ENCODE peak calls at places on chromosomes 2 and 18, in four cellular contexts. W is coronary artery, R is aorta, Q is small intestine. E is an unnamed sample.

GRCh38 chr18:54257015-54257414 is 12.3 kb upstream of the POLI start:
- DNase-seq in W (no peak), R (no peak), Q (no peak), E (no peak)

GRCh38 chr2:182345384-182345783 is 81.5 kb downstream of the PDE1A start:
- DNase-seq in W (no peak), R (no peak), Q (no peak), E (no peak)

GRCh38 chr2:3631851-3632659 is 25.9 kb upstream of the ALLC start:
- DNase-seq in W (peak; percentile 49), R (no peak), Q (no peak), E (no peak)

GRCh38 chr2:96116879-96117533 is 635 bp upstream of the ADRA2B start:
- DNase-seq in W (no peak), R (peak; percentile 64), Q (peak; percentile 54), E (peak; percentile 47)

GRCh38 chr2:12652723-12653122 is 64.0 kb upstream of the TRIB2 start:
- DNase-seq in W (no peak), R (no peak), Q (no peak), E (peak; percentile 28)

GRCh38 chr2:121362226-121362625 is 77.2 kb upstream of the TFCP2L1 start:
- DNase-seq in W (no peak), R (no peak), Q (no peak), E (no peak)

GRCh38 chr18:22946841-22947240 is 13.7 kb downstream of the RBBP8 start:
- DNase-seq in W (no peak), R (no peak), Q (no peak), E (no peak)

GRCh38 chr2:60880988-60881932 is at the start of gene REL:
- DNase-seq in W (peak; percentile 91), R (peak; percentile 96), Q (peak; percentile 91), E (peak; percentile 93)

GRCh38 chr2:31523871-31524492 is 56.8 kb downstream of the SRD5A2 start:
- DNase-seq in W (no peak), R (peak; percentile 48), Q (peak; percentile 77), E (no peak)

GRCh38 chr2:138559648-138560047 is 58.1 kb downstream of the SPOPL start:
- DNase-seq in W (no peak), R (no peak), Q (no peak), E (no peak)

GRCh38 chr2:121293450-121294325 is 8.7 kb upstream of the TFCP2L1 start:
- DNase-seq in W (no peak), R (no peak), Q (peak; percentile 94), E (peak; percentile 35)

GRCh38 chr2:181354626-181355025 is 102.6 kb upstream of the ITGA4 start:
- DNase-seq in W (no peak), R (no peak), Q (no peak), E (no peak)

GRCh38 chr18:62499263-62499650 is 23.6 kb upstream of the ZCCHC2 start:
- DNase-seq in W (no peak), R (peak; percentile 40), Q (no peak), E (no peak)

GRCh38 chr2:226892729-226893128 is 56.9 kb downstream of the RHBDD1 start:
- DNase-seq in W (no peak), R (no peak), Q (peak; percentile 17), E (no peak)

GRCh38 chr2:200472853-200473464 is 36.9 kb downstream of the KCTD18 start:
- DNase-seq in W (no peak), R (no peak), Q (no peak), E (no peak)

GRCh38 chr2:46561731-46562450 is 82.5 kb downstream of the TMEM247 start:
- DNase-seq in W (peak; percentile 74), R (no peak), Q (no peak), E (peak; percentile 53)

GRCh38 chr2:149661844-149662243 is 74.3 kb upstream of the MMADHC start:
- DNase-seq in W (no peak), R (no peak), Q (peak; percentile 43), E (no peak)

GRCh38 chr18:69494841-69495240 is 94.2 kb downstream of the DOK6 start:
- DNase-seq in W (no peak), R (no peak), Q (no peak), E (no peak)

GRCh38 chr2:219289537-219290361 is 10.6 kb downstream of the DNAJB2 start:
- DNase-seq in W (peak; percentile 93), R (peak; percentile 83), Q (no peak), E (peak; percentile 79)

GRCh38 chr18:42929181-42929580 is 186.3 kb downstream of the RIT2 start:
- DNase-seq in W (no peak), R (no peak), Q (no peak), E (no peak)

GRCh38 chr18:56823986-56824385 is 172.8 kb downstream of the WDR7 start:
- DNase-seq in W (no peak), R (no peak), Q (no peak), E (no peak)

GRCh38 chr2:109349555-109350430 is 220.8 kb downstream of the SH3RF3 start:
- DNase-seq in W (peak; percentile 64), R (no peak), Q (no peak), E (no peak)

GRCh38 chr2:88735133-88735532 is 43.7 kb downstream of the RPIA start:
- DNase-seq in W (no peak), R (no peak), Q (no peak), E (no peak)

GRCh38 chr2:139033300-139033699 is 253.1 kb upstream of the NXPH2 start:
- DNase-seq in W (no peak), R (no peak), Q (no peak), E (no peak)

GRCh38 chr2:109213646-109214417 is 84.8 kb downstream of the SH3RF3 start:
- DNase-seq in W (no peak), R (peak; percentile 72), Q (peak; percentile 14), E (no peak)

GRCh38 chr18:79755496-79756142 is 42.1 kb upstream of the KCNG2 start:
- DNase-seq in W (no peak), R (peak; percentile 29), Q (no peak), E (no peak)

GRCh38 chr18:25350561-25351201 is 1.3 kb downstream of the ZNF521 start:
- DNase-seq in W (no peak), R (peak; percentile 51), Q (no peak), E (peak; percentile 64)

GRCh38 chr2:197191177-197191947 is 119.2 kb downstream of the ANKRD44 start:
- DNase-seq in W (no peak), R (no peak), Q (peak; percentile 74), E (no peak)

GRCh38 chr2:242085941-242086621 is 216.6 kb downstream of the RTP5 start:
- DNase-seq in W (no peak), R (peak; percentile 81), Q (no peak), E (peak; percentile 63)

GRCh38 chr2:206275274-206276160 is 1.1 kb downstream of the ZDBF2 start:
- DNase-seq in W (no peak), R (no peak), Q (no peak), E (no peak)

GRCh38 chr2:85799215-85799956 is 45.6 kb downstream of the ATOH8 start:
- DNase-seq in W (peak; percentile 64), R (no peak), Q (peak; percentile 28), E (no peak)

GRCh38 chr2:161121622-161122021 is 38.6 kb upstream of the TANK start:
- DNase-seq in W (no peak), R (no peak), Q (no peak), E (no peak)

GRCh38 chr2:241897231-241897916 is 27.8 kb downstream of the RTP5 start:
- DNase-seq in W (peak; percentile 62), R (no peak), Q (no peak), E (no peak)

GRCh38 chr2:60285476-60286316 is 267.8 kb downstream of the BCL11A start:
- DNase-seq in W (no peak), R (no peak), Q (no peak), E (no peak)

GRCh38 chr2:14778015-14778414 is 145.5 kb downstream of the LRATD1 start:
- DNase-seq in W (no peak), R (no peak), Q (no peak), E (no peak)

GRCh38 chr18:68694316-68694715 is 20.6 kb downstream of the TMX3 start:
- DNase-seq in W (no peak), R (peak; percentile 61), Q (no peak), E (no peak)

GRCh38 chr2:135095591-135095990 is 43.5 kb downstream of the RAB3GAP1 start:
- DNase-seq in W (no peak), R (no peak), Q (no peak), E (no peak)

DNA sequence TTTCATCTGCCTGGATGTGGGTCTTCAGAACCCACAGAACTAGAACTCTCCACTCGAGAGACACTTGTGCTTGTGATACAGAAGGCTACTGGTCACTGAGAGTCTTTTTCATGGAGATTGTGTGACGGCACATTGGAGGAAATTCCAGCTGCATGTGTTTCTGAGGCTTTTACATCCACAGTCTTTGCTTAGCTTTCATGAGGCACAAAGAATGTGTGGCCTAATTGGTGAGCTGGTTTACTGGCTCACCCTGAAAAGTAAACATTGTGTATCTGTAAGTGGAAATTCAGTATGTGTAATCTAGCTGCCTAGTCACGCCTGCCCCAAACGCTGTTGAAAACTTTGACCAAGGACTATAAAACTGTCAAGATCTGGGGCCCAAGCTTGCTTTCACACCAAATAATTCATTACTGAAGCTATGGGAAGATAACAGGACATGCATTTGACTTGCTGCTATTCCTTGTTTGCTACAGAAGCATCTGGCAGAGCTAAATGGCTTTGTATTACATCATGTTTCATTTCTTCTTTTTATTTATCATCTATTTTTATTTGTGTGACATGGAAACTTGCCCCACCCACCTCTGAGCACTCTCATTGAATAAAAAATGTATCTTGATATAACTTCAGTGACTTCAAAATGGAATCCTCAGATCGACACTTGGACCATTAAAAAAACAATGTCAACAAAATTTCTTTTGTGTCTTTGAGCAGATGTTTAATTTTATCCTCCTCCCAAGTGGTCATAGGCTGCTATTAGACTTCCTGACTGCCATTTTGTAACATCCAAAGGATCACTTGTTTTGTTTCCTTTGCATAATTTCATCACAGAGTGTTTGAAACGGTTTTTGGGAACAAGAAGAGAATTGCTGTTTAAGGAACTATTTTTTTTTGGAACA is 80.2 kb downstream of the EFEMP1 start:
- DNase-seq in W (no peak), R (no peak), Q (peak; percentile 90), E (no peak)
- H3K27ac ChIP-seq in W (peak overlapping the region; percentile 53), R (peak overlapping the region; percentile 18), Q (no peak overlapping the region), E (peak overlapping the region; percentile 39)

GRCh38 chr2:158467248-158467647 is 10.5 kb downstream of the PKP4 start:
- DNase-seq in W (no peak), R (no peak), Q (no peak), E (no peak)
- H3K27ac ChIP-seq in W (no peak overlapping the region), R (no peak overlapping the region), Q (no peak overlapping the region), E (no peak overlapping the region)

DNA sequence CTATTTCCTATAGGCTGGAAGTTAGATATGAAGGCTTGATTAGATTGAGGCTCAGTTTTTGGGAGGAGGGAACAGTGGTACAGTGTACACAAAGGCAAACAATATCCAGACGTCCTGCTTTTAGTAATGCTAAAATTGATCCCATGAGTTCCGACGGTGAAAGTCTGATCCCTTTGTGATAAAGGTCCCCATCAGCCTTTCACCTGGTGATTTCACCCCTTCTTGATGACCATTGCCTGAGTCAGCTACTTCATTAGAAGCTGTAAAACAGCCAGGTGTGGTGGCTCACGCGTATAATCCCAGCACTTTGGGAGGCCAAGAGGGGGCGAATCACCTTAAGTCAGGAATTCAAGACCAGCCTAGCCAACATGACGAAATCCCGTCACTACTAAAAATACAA is 29.7 kb downstream of the TWSG1 start:
- DNase-seq in W (no peak), R (no peak), Q (no peak), E (no peak)
- H3K27ac ChIP-seq in W (no peak overlapping the region), R (no peak overlapping the region), Q (no peak overlapping the region), E (no peak overlapping the region)

GRCh38 chr2:105903051-105903674 is 158.5 kb downstream of the NCK2 start:
- DNase-seq in W (no peak), R (no peak), Q (no peak), E (no peak)
- H3K27ac ChIP-seq in W (no peak overlapping the region), R (no peak overlapping the region), Q (no peak overlapping the region), E (no peak overlapping the region)

E was measured in left ventricle myocardium inferior.